ENCODE peak calls at places on chromosomes 5 and 9, in six cellular contexts. One of them, this sample, is unnamed.
A peak's percentile ranks its signal among the peaks of the same experiment; 100 is the strongest.

GRCh38 chr5:93079046-93079445 is 502.0 kb downstream of the NR2F1-AS1 start:
- DNase-seq in IMR-90: no peak
- DNase-seq in A549: no peak
- DNase-seq in tibial nerve: no peak
- DNase-seq in esophagus squamous epithelium: no peak
- DNase-seq in uterus: no peak
- DNase-seq in this sample: no peak

GRCh38 chr9:115034801-115035200 is 83.2 kb downstream of the TNC start:
- DNase-seq in IMR-90: peak; percentile 90
- DNase-seq in A549: no peak
- DNase-seq in tibial nerve: no peak
- DNase-seq in esophagus squamous epithelium: no peak
- DNase-seq in uterus: no peak
- DNase-seq in this sample: no peak

GRCh38 chr9:98215821-98216220 is 23.4 kb upstream of the CORO2A start:
- DNase-seq in IMR-90: no peak
- DNase-seq in A549: peak; percentile 47
- DNase-seq in tibial nerve: no peak
- DNase-seq in esophagus squamous epithelium: no peak
- DNase-seq in uterus: no peak
- DNase-seq in this sample: no peak

GRCh38 chr9:16870606-16871357 is at the start of gene BNC2:
- DNase-seq in IMR-90: peak; percentile 60
- DNase-seq in A549: peak; percentile 62
- DNase-seq in tibial nerve: peak; percentile 36
- DNase-seq in esophagus squamous epithelium: no peak
- DNase-seq in uterus: peak; percentile 64
- DNase-seq in this sample: peak; percentile 86

GRCh38 chr9:26033346-26033745 is 355.1 kb upstream of the TUSC1 start:
- DNase-seq in IMR-90: no peak
- DNase-seq in A549: no peak
- DNase-seq in tibial nerve: no peak
- DNase-seq in esophagus squamous epithelium: no peak
- DNase-seq in uterus: no peak
- DNase-seq in this sample: no peak

GRCh38 chr5:95876782-95877181 is 54.3 kb upstream of the GLRX start:
- DNase-seq in IMR-90: no peak
- DNase-seq in A549: no peak
- DNase-seq in tibial nerve: no peak
- DNase-seq in esophagus squamous epithelium: no peak
- DNase-seq in uterus: no peak
- DNase-seq in this sample: no peak

GRCh38 chr5:69313428-69313827 is 19.2 kb downstream of the CCDC125 start:
- DNase-seq in IMR-90: no peak
- DNase-seq in A549: no peak
- DNase-seq in tibial nerve: no peak
- DNase-seq in esophagus squamous epithelium: no peak
- DNase-seq in uterus: no peak
- DNase-seq in this sample: no peak

GRCh38 chr9:118271936-118272335 is 567.7 kb downstream of the TLR4 start:
- DNase-seq in IMR-90: no peak
- DNase-seq in A549: no peak
- DNase-seq in tibial nerve: no peak
- DNase-seq in esophagus squamous epithelium: no peak
- DNase-seq in uterus: no peak
- DNase-seq in this sample: no peak

GRCh38 chr9:77897292-77897691 is 134.3 kb downstream of the GNAQ start:
- DNase-seq in IMR-90: peak; percentile 15
- DNase-seq in A549: peak; percentile 33
- DNase-seq in tibial nerve: no peak
- DNase-seq in esophagus squamous epithelium: no peak
- DNase-seq in uterus: no peak
- DNase-seq in this sample: no peak

GRCh38 chr5:78627766-78628165 is 20.8 kb downstream of the LHFPL2 start:
- DNase-seq in IMR-90: peak; percentile 54
- DNase-seq in A549: no peak
- DNase-seq in tibial nerve: no peak
- DNase-seq in esophagus squamous epithelium: no peak
- DNase-seq in uterus: no peak
- DNase-seq in this sample: no peak

GRCh38 chr5:52269395-52269794 is 518.3 kb upstream of the ITGA1 start:
- DNase-seq in IMR-90: no peak
- DNase-seq in A549: no peak
- DNase-seq in tibial nerve: no peak
- DNase-seq in esophagus squamous epithelium: no peak
- DNase-seq in uterus: no peak
- DNase-seq in this sample: no peak

GRCh38 chr5:132592521-132592920 is 35.7 kb downstream of the RAD50 start:
- DNase-seq in IMR-90: peak; percentile 10
- DNase-seq in A549: no peak
- DNase-seq in tibial nerve: no peak
- DNase-seq in esophagus squamous epithelium: no peak
- DNase-seq in uterus: no peak
- DNase-seq in this sample: no peak

GRCh38 chr9:94603259-94603776 is 9.7 kb upstream of the FBP2 start:
- DNase-seq in IMR-90: peak; percentile 61
- DNase-seq in A549: peak; percentile 77
- DNase-seq in tibial nerve: peak; percentile 73
- DNase-seq in esophagus squamous epithelium: no peak
- DNase-seq in uterus: peak; percentile 70
- DNase-seq in this sample: peak; percentile 89

GRCh38 chr5:16901038-16901644 is 34.9 kb downstream of the MYO10 start:
- DNase-seq in IMR-90: no peak
- DNase-seq in A549: no peak
- DNase-seq in tibial nerve: no peak
- DNase-seq in esophagus squamous epithelium: no peak
- DNase-seq in uterus: no peak
- DNase-seq in this sample: no peak

GRCh38 chr5:58002318-58002717 is 457.6 kb downstream of the PLK2 start:
- DNase-seq in IMR-90: peak; percentile 39
- DNase-seq in A549: peak; percentile 7
- DNase-seq in tibial nerve: no peak
- DNase-seq in esophagus squamous epithelium: no peak
- DNase-seq in uterus: no peak
- DNase-seq in this sample: no peak

GRCh38 chr5:134073404-134073803 is 41.1 kb upstream of the TCF7 start:
- DNase-seq in IMR-90: peak; percentile 12
- DNase-seq in A549: peak; percentile 31
- DNase-seq in tibial nerve: no peak
- DNase-seq in esophagus squamous epithelium: no peak
- DNase-seq in uterus: no peak
- DNase-seq in this sample: no peak

GRCh38 chr5:87369431-87369830 is 43.3 kb downstream of the CCNH start:
- DNase-seq in IMR-90: no peak
- DNase-seq in A549: no peak
- DNase-seq in tibial nerve: no peak
- DNase-seq in esophagus squamous epithelium: no peak
- DNase-seq in uterus: no peak
- DNase-seq in this sample: no peak

DNA sequence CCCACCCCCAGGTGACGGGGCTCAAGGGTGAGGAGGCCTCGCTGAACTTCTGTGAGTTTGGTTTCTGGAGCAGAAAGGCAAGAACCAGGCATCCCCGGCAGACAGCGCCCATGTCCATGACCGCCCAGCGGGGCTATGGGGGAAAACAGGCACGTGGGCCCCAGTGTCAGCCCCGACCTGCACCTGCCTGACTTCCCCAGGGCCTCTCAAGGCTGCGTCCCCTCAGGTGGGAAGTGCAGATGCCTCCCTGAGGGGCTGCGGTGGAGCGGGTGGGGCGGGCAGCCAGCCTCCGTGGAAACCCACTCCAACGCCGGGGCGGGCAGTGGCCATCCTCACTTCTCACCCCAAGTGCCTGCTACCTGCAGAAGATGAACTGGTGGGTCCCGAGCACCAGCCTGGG is 6.9 kb upstream of the CARD9 start:
- DNase-seq in IMR-90: no peak
- DNase-seq in A549: no peak
- DNase-seq in tibial nerve: no peak
- DNase-seq in esophagus squamous epithelium: no peak
- DNase-seq in uterus: no peak
- DNase-seq in this sample: no peak
- TF ChIP-seq CTCF in IMR-90: no peak
- TF ChIP-seq CTCF in A549: no peak
- TF ChIP-seq CTCF in tibial nerve: no peak
- TF ChIP-seq CTCF in esophagus squamous epithelium: no peak
- TF ChIP-seq CTCF in uterus: no peak
- TF ChIP-seq CTCF in this sample: no peak

DNA sequence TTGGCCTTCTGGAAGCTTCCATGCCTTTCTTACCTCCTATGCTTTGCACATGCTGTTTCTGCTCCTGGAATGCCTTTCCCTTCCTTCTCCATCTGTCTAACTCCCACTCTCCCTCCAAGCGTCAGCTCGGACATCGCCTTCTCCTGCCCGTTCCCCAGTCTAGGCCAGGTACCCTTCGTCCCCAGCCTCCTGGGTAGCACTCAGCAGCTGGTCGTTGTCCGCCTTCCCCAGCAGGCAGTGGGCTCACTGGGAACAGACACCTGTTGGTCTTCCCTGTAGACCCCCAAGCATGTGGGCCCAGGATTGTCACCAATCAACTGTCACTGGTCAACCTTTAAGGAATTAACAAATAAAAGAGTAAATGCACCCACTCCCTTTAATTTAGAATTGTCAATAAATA is 202.2 kb downstream of the RGS3 start:
- DNase-seq in IMR-90: no peak
- DNase-seq in A549: no peak
- DNase-seq in tibial nerve: no peak
- DNase-seq in esophagus squamous epithelium: no peak
- DNase-seq in uterus: no peak
- DNase-seq in this sample: no peak
- H3K4me3 ChIP-seq in IMR-90: no peak overlapping the region
- H3K4me3 ChIP-seq in A549: no peak overlapping the region
- H3K4me3 ChIP-seq in tibial nerve: no peak overlapping the region
- H3K4me3 ChIP-seq in esophagus squamous epithelium: no peak overlapping the region
- H3K4me3 ChIP-seq in uterus: no peak overlapping the region
- H3K4me3 ChIP-seq in this sample: no peak overlapping the region

DNA sequence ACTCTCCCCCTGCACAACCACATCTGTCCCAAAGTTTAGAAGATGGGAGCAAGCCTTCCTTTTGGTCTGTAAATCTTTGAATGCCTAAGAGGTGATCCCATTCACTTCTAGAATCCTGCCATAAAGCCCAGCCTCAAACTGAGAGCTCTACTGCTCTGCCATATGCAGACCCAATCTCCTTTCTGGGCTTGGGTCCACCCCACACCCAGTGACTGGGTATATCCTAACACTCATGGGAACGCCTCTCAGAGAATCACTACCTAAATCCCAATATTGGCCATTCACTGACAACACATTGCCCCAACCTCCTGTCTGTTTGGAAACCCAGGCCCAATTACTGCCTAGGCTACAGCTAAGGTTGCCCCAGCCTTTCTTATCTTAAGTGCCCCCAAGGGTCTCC is 90.7 kb downstream of the MAMDC2 start:
- DNase-seq in IMR-90: no peak
- DNase-seq in A549: no peak
- DNase-seq in tibial nerve: no peak
- DNase-seq in esophagus squamous epithelium: no peak
- DNase-seq in uterus: no peak
- DNase-seq in this sample: no peak
- TF ChIP-seq POLR2A in IMR-90: no peak
- TF ChIP-seq POLR2A in A549: no peak
- TF ChIP-seq POLR2A in tibial nerve: no peak
- TF ChIP-seq POLR2A in esophagus squamous epithelium: no peak
- TF ChIP-seq POLR2A in uterus: no peak
- TF ChIP-seq POLR2A in this sample: no peak

GRCh38 chr5:167528651-167529050 is 762.8 kb upstream of the WWC1 start:
- DNase-seq in IMR-90: no peak
- DNase-seq in A549: no peak
- DNase-seq in tibial nerve: no peak
- DNase-seq in esophagus squamous epithelium: no peak
- DNase-seq in uterus: no peak
- DNase-seq in this sample: no peak
- TF ChIP-seq CTCF in IMR-90: no peak
- TF ChIP-seq CTCF in A549: no peak
- TF ChIP-seq CTCF in tibial nerve: no peak
- TF ChIP-seq CTCF in esophagus squamous epithelium: no peak
- TF ChIP-seq CTCF in uterus: no peak
- TF ChIP-seq CTCF in this sample: no peak

DNA sequence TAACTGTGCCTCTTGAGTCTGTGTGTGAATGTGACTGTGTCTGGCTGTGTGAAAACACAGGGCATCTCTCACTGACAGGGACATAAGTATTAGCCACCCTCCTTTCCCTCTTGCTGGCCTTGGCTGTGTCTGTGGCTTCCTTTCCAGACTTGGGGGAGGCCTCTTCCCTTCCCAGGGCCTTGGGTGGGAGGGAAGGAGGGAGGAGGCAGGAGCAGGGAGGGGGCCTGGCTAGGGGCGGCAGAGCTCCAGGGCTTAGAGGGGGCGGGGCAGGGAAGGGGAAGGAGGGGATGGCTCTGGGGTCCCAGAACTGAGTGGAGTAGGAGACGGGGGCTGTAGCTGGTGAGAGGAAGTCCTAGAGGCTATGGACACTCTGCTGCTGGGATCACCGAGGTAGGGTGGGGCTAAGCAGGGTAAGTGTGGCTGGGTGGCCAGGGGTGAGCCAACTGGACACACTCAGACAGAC is 1.7 kb downstream of the IL11RA start:
- DNase-seq in IMR-90: peak; percentile 20
- DNase-seq in A549: no peak
- DNase-seq in tibial nerve: peak; percentile 19
- DNase-seq in esophagus squamous epithelium: no peak
- DNase-seq in uterus: peak; percentile 63
- DNase-seq in this sample: no peak
- H3K4me3 ChIP-seq in IMR-90: no peak overlapping the region
- H3K4me3 ChIP-seq in A549: no peak overlapping the region
- H3K4me3 ChIP-seq in tibial nerve: no peak overlapping the region
- H3K4me3 ChIP-seq in esophagus squamous epithelium: no peak overlapping the region
- H3K4me3 ChIP-seq in uterus: no peak overlapping the region
- H3K4me3 ChIP-seq in this sample: no peak overlapping the region

GRCh38 chr9:27572918-27573698 is at the start of gene C9orf72:
- DNase-seq in IMR-90: peak; percentile 31
- DNase-seq in A549: no peak
- DNase-seq in tibial nerve: peak; percentile 12
- DNase-seq in esophagus squamous epithelium: no peak
- DNase-seq in uterus: peak; percentile 74
- DNase-seq in this sample: no peak

GRCh38 chr9:27569406-27569805 is 3.9 kb downstream of the C9orf72 start:
- DNase-seq in IMR-90: no peak
- DNase-seq in A549: no peak
- DNase-seq in tibial nerve: no peak
- DNase-seq in esophagus squamous epithelium: no peak
- DNase-seq in uterus: no peak
- DNase-seq in this sample: no peak

GRCh38 chr9:27572566-27572917 is 739 bp downstream of the C9orf72 start:
- DNase-seq in IMR-90: no peak
- DNase-seq in A549: peak; percentile 52
- DNase-seq in tibial nerve: peak; percentile 55
- DNase-seq in esophagus squamous epithelium: peak; percentile 4
- DNase-seq in uterus: peak; percentile 50
- DNase-seq in this sample: peak; percentile 73

GRCh38 chr9:27572036-27572435 is 1.2 kb downstream of the C9orf72 start:
- DNase-seq in IMR-90: no peak
- DNase-seq in A549: no peak
- DNase-seq in tibial nerve: no peak
- DNase-seq in esophagus squamous epithelium: no peak
- DNase-seq in uterus: no peak
- DNase-seq in this sample: no peak

GRCh38 chr9:27573699-27574265 is 501 bp upstream of the C9orf72 start:
- DNase-seq in IMR-90: peak; percentile 99
- DNase-seq in A549: peak; percentile 99
- DNase-seq in tibial nerve: peak; percentile 99
- DNase-seq in esophagus squamous epithelium: peak; percentile 96
- DNase-seq in uterus: peak; percentile 99
- DNase-seq in this sample: peak; percentile 99
- TF ChIP-seq POLR2A in IMR-90: no peak
- TF ChIP-seq POLR2A in A549: no peak
- TF ChIP-seq POLR2A in tibial nerve: peak; percentile 91
- TF ChIP-seq POLR2A in esophagus squamous epithelium: peak; percentile 79
- TF ChIP-seq POLR2A in uterus: peak; percentile 94
- TF ChIP-seq POLR2A in this sample: no peak

This sample was measured in lower leg skin.